ENCODE peak calls at places on chromosomes 7 and 10, in seven cellular contexts. P is WTC11, S is GM12878, Z is K562, Q is HepG2, Y is HCT116, H is H1. N is an unnamed sample.

GRCh38 chr7:108268200-108268820 is 138.1 kb upstream of the LAMB4 start:
- DNase-seq in Q (no peak), H (no peak), P (no peak), Y (no peak), S (no peak), Z (no peak), N (no peak)

GRCh38 chr10:73858013-73858708 is 16.2 kb downstream of the CAMK2G start:
- DNase-seq in H (no peak), Y (no peak), Z (no peak), S (no peak), P (no peak), Q (no peak), N (no peak)

GRCh38 chr10:43946445-43946844 is 297.8 kb upstream of the ZNF32 start:
- DNase-seq in S (no peak), Q (no peak), Z (no peak), Y (no peak), H (no peak), P (no peak), N (no peak)

GRCh38 chr10:119653209-119653608 is 2.0 kb downstream of the BAG3 start:
- DNase-seq in Q (no peak), Z (no peak), H (no peak), S (no peak), P (no peak), Y (no peak), N (no peak)

GRCh38 chr10:5317547-5318107 is 47.1 kb upstream of the UCN3 start:
- DNase-seq in Y (no peak), P (no peak), Q (peak), H (no peak), Z (peak), S (no peak), N (no peak)

GRCh38 chr7:131010714-131011436 is 276.9 kb upstream of the KLF14 start:
- DNase-seq in Y (no peak), P (no peak), S (no peak), Q (no peak), H (no peak), Z (no peak), N (no peak)

GRCh38 chr7:44077061-44077460 is 5.3 kb downstream of the POLM start:
- DNase-seq in Z (no peak), P (no peak), S (no peak), H (no peak), Q (no peak), Y (no peak), N (no peak)

GRCh38 chr7:137081694-137082093 is 213.2 kb downstream of the CHRM2 start:
- DNase-seq in Y (no peak), Z (no peak), H (no peak), S (no peak), Q (no peak), P (no peak), N (no peak)

GRCh38 chr7:121329460-121330052 is 756 bp downstream of the WNT16 start:
- DNase-seq in P (peak), H (no peak), Z (no peak), Y (no peak), Q (no peak), S (no peak), N (peak)

GRCh38 chr10:35442006-35442405 is 105.7 kb downstream of the CCNY start:
- DNase-seq in Q (no peak), P (no peak), H (no peak), Z (no peak), Y (no peak), S (no peak), N (no peak)

GRCh38 chr10:36220122-36220521 is 578.0 kb upstream of the FZD8 start:
- DNase-seq in H (no peak), Z (no peak), Q (no peak), P (no peak), Y (no peak), S (no peak), N (no peak)

GRCh38 chr7:116674508-116675173 is 2.6 kb downstream of the MET start:
- DNase-seq in Y (no peak), P (no peak), S (no peak), H (no peak), Q (no peak), Z (no peak), N (no peak)

GRCh38 chr10:124079864-124080263 is 13.5 kb downstream of the CHST15 start:
- DNase-seq in Y (no peak), P (no peak), Z (no peak), H (no peak), Q (no peak), S (no peak), N (no peak)

GRCh38 chr10:88232029-88232895 is 350.9 kb downstream of the RNLS start:
- DNase-seq in H (no peak), Y (no peak), Z (no peak), S (no peak), P (no peak), Q (no peak), N (no peak)

GRCh38 chr10:31602541-31603244 is 283.7 kb downstream of the ZEB1 start:
- DNase-seq in Y (no peak), P (peak), H (no peak), Z (no peak), S (no peak), Q (no peak), N (no peak)

GRCh38 chr10:43250925-43251663 is 15.8 kb downstream of the RASGEF1A start:
- DNase-seq in H (no peak), Y (no peak), S (no peak), Z (no peak), P (peak), Q (no peak), N (no peak)

GRCh38 chr7:36131026-36131425 is 22.0 kb upstream of the EEPD1 start:
- DNase-seq in S (no peak), Y (no peak), Q (no peak), Z (no peak), H (no peak), P (no peak), N (no peak)

GRCh38 chr10:102511562-102512274 is 7.9 kb downstream of the SUFU start:
- DNase-seq in H (no peak), Y (no peak), Q (no peak), Z (no peak), P (no peak), S (peak), N (no peak)

DNA sequence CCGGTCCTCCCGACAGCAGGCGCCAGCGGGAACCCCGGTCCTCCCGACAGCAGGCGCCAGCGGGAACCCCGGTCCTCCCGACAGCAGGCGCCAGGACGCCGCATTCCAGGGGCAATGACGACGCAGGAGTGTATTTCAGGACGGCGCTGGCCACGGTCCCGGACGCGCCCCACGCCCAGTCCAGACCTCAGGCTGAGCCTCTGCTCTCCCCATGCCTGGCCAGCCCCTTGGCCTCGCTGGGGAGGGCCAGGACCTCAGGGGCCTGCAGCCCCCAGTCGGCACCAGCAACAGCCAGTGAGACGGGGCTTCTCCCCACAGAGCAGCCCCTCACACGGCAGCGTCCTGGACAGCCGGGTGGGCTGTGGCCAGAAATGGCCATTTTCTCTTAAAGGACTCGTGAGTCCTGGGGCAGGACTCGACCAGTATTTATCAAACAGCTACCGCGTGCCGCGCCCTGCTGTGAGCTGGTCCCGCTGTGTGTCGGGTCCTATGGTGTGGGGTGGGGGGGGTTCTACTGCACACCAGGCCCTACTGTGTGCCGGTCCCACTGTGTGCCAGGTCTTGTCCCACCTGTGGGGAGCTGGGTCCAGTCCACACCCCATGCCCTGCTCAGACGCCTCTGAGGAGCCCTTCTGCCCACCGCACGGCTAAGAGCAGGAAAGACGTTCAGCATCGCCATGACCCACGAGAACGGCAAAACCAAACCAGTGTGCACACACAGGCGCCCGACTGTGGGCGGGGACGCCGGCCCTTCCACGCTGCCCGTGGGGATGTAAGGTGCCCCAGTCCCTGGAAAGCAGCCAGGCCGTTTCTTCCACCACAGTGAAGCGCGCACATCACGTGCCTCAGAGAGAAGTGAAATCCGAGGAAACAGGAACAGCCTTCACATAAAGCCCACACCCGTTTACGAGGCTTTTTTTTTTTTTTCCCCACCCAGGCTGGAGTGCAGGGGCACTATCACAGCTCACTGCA is 33.3 kb downstream of the GET4 start:
- DNase-seq in Q (no peak), P (no peak), Z (peak), Y (no peak), H (no peak), S (no peak), N (peak)
- TF ChIP-seq SP1 in Q (no peak), P (no peak), Z (no peak), Y (no peak), H (no peak), S (no peak), N (no peak)

GRCh38 chr7:157773361-157773760 is 436.6 kb downstream of the DNAJB6 start:
- DNase-seq in H (no peak), Y (no peak), Z (no peak), P (no peak), Q (no peak), S (no peak), N (no peak)
- TF ChIP-seq SP1 in H (no peak), Y (no peak), Z (no peak), P (no peak), Q (no peak), S (no peak), N (no peak)

GRCh38 chr7:80097756-80098155 is 36.9 kb upstream of the GNAI1 start:
- DNase-seq in H (no peak), S (no peak), Q (no peak), P (no peak), Z (no peak), Y (no peak), N (no peak)

GRCh38 chr7:80095545-80095944 is 39.1 kb upstream of the GNAI1 start:
- DNase-seq in Y (no peak), Z (no peak), H (no peak), Q (no peak), P (no peak), S (no peak), N (no peak)

GRCh38 chr7:80100254-80100653 is 34.4 kb upstream of the GNAI1 start:
- DNase-seq in Q (no peak), S (no peak), Z (no peak), Y (no peak), H (no peak), P (no peak), N (no peak)

GRCh38 chr7:80093349-80093748 is 41.3 kb upstream of the GNAI1 start:
- DNase-seq in P (no peak), Q (no peak), Z (no peak), Y (no peak), S (no peak), H (no peak), N (no peak)

GRCh38 chr7:80098795-80099194 is 35.8 kb upstream of the GNAI1 start:
- DNase-seq in P (peak), S (no peak), Y (no peak), Q (no peak), Z (no peak), H (no peak), N (peak)
- TF ChIP-seq SP1 in P (no peak), S (no peak), Y (no peak), Q (no peak), Z (no peak), H (no peak), N (no peak)

GRCh38 chr7:135713836-135714470 is 14.0 kb downstream of the SLC13A4 start:
- DNase-seq in H (no peak), Q (no peak), Y (no peak), Z (no peak), S (no peak), P (no peak), N (no peak)

GRCh38 chr7:135714534-135715009 is 13.4 kb downstream of the SLC13A4 start:
- DNase-seq in P (peak), S (no peak), Z (no peak), Q (peak), Y (peak), H (peak), N (peak)

GRCh38 chr7:135712796-135713195 is 15.2 kb downstream of the SLC13A4 start:
- DNase-seq in P (no peak), S (no peak), H (no peak), Q (no peak), Z (no peak), Y (no peak), N (no peak)

GRCh38 chr7:135710417-135711138 is 17.4 kb downstream of the SLC13A4 start:
- DNase-seq in S (no peak), Y (no peak), P (peak), Z (peak), Q (peak), H (no peak), N (peak)

DNA sequence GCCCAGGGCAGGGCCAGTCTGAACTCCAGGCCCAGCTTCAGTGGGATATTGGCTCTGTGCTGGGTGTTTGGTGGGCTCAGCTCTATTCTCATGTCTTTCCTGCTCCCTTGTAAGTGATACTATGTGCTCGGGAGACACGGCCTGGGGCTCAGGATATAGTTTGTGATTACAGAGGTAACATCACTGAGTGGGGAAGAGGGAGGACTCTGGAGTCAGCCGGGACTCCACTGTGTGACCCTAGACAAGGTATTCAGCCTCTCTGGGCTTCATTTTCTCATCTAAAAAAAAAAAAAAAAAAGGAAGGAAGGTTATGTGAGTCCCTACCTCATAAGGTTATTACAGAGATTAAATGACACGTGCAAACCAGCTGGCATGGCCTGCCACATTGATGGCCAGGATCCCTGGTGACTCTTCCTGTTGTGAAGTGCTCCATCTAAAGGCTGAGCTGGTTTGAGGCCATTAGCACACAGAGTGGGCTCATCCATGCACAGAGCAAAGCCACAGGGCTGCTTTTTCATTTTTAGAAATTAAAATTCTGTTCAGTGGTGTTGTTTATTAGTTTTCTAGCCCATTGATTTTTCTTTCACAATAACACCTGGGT is 15.7 kb downstream of the SLC13A4 start:
- DNase-seq in Y (no peak), Q (no peak), S (no peak), H (no peak), Z (no peak), P (no peak), N (no peak)
- TF ChIP-seq SP1 in Y (no peak), Q (no peak), S (no peak), H (no peak), Z (no peak), P (no peak), N (no peak)

GRCh38 chr10:11095374-11095785 is 77.7 kb downstream of the CELF2 start:
- DNase-seq in P (peak), Q (no peak), H (no peak), Z (no peak), S (no peak), Y (no peak), N (no peak)
- TF ChIP-seq SP1 in P (no peak), Q (no peak), H (no peak), Z (no peak), S (no peak), Y (no peak), N (no peak)

GRCh38 chr10:81600185-81600584 is 274.8 kb upstream of the NRG3 start:
- DNase-seq in Z (no peak), H (no peak), P (no peak), S (no peak), Q (no peak), Y (no peak), N (no peak)
- TF ChIP-seq SP1 in Z (no peak), H (no peak), P (no peak), S (no peak), Q (no peak), Y (no peak), N (no peak)

GRCh38 chr10:75107756-75108683 is 3.4 kb upstream of the SAMD8 start:
- DNase-seq in P (no peak), H (no peak), Z (peak), Q (no peak), Y (peak), S (no peak), N (no peak)

GRCh38 chr10:75109459-75109778 is 2.0 kb upstream of the SAMD8 start:
- DNase-seq in Z (no peak), P (no peak), Q (no peak), Y (no peak), S (no peak), H (no peak), N (no peak)

GRCh38 chr10:75110006-75110632 is 1.3 kb upstream of the SAMD8 start:
- DNase-seq in Q (no peak), H (no peak), Z (no peak), P (no peak), S (no peak), Y (no peak), N (no peak)

GRCh38 chr10:75111367-75111905 is at the start of gene SAMD8:
- DNase-seq in Y (peak), Z (peak), H (peak), Q (peak), P (peak), S (peak), N (peak)

DNA sequence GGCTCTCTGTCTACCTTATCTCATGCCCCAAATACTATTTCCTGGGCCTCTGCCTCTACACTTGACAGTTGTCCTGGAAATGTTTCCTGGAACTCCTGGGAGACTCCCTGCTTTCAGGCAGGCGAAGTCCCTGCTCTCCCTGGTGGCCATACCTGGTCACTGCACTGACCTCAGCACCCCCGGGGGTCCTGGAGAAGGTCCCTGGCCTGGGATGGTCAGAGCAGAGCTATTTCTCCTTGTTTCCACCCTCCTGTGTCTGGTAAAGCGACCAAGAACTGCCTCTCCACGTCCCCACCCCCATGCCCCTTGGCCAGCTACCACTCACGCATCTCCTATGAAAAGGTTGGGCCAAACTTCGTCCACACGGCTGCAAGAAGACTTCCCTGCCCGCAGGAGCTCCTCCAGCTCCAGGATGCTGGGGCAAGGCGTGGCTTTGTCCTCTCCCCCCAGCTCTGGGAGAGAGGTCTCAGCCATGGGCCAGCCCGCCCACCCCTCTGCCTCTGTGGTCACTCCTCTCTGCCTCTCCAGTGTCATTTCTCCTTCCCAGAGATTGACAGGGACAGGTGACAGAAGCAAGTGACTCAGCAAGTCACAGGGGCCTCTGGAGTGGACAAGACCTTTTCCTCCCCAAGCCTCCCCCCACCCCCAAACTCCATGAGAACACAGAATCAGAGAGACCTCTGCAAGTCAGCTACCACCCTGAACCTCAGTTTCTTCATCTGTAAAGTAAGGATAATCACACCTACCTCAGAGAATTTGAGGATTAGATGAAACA is 2.6 kb upstream of the SAMD8 start:
- DNase-seq in P (peak), S (no peak), Z (peak), Q (peak), Y (peak), H (peak), N (peak)
- TF ChIP-seq SP1 in P (no peak), S (no peak), Z (no peak), Q (no peak), Y (no peak), H (no peak), N (no peak)